ENCODE peak calls at places on chromosomes 4 and X, in seven cellular contexts. J, U, Y, S, D, C and N are unnamed samples.

GRCh38 chr4:122412547-122412946 is 33.7 kb downstream of the ADAD1 start:
- DNase-seq in J (no peak), U (no peak), Y (no peak), S (no peak), D (peak), C (no peak), N (no peak)

GRCh38 chr4:79027656-79028055 is 88.4 kb upstream of the PAQR3 start:
- DNase-seq in J (no peak), U (no peak), Y (no peak), S (no peak), D (no peak), C (no peak), N (no peak)

GRCh38 chrX:132433001-132433400 is 55.8 kb downstream of the MBNL3 start:
- DNase-seq in J (no peak), U (no peak), Y (peak), S (no peak), D (no peak), C (no peak), N (no peak)

GRCh38 chr4:4853371-4853823 is 6.1 kb upstream of the MSX1 start:
- DNase-seq in J (peak), U (no peak), Y (no peak), S (no peak), D (no peak), C (no peak), N (no peak)

GRCh38 chr4:138348055-138348454 is 105.9 kb upstream of the SLC7A11 start:
- DNase-seq in J (no peak), U (no peak), Y (peak), S (peak), D (no peak), C (peak), N (no peak)

GRCh38 chr4:158768577-158769174 is at the start of gene FNIP2:
- DNase-seq in J (peak), U (no peak), Y (peak), S (no peak), D (peak), C (peak), N (peak)

GRCh38 chrX:101191217-101191750 is 28.3 kb upstream of the DRP2 start:
- DNase-seq in J (peak), U (peak), Y (no peak), S (no peak), D (peak), C (no peak), N (no peak)

GRCh38 chr4:23135792-23136645 is 443.3 kb downstream of the GBA3 start:
- DNase-seq in J (peak), U (no peak), Y (peak), S (no peak), D (peak), C (peak), N (peak)

GRCh38 chrX:47218920-47219815 is 687 bp downstream of the CDK16 start:
- DNase-seq in J (peak), U (no peak), Y (no peak), S (no peak), D (peak), C (no peak), N (peak)

GRCh38 chr4:113300384-113301011 is 251.0 kb downstream of the ANK2 start:
- DNase-seq in J (no peak), U (no peak), Y (peak), S (no peak), D (no peak), C (peak), N (no peak)

GRCh38 chrX:68694429-68695205 is 47.2 kb downstream of the STARD8 start:
- DNase-seq in J (no peak), U (no peak), Y (no peak), S (no peak), D (no peak), C (no peak), N (no peak)

GRCh38 chr4:98745372-98745771 is 87.0 kb upstream of the TSPAN5 start:
- DNase-seq in J (peak), U (no peak), Y (peak), S (no peak), D (no peak), C (no peak), N (peak)

GRCh38 chr4:154030747-154031146 is 241.9 kb upstream of the SFRP2 start:
- DNase-seq in J (no peak), U (no peak), Y (no peak), S (no peak), D (no peak), C (no peak), N (no peak)
- TF ChIP-seq JUND in J (no peak), U (no peak), Y (no peak), S (no peak), D (no peak), C (no peak), N (no peak)

GRCh38 chr4:52665592-52665991 is 6.5 kb upstream of the USP46 start:
- DNase-seq in J (peak), U (no peak), Y (peak), S (no peak), D (no peak), C (peak), N (peak)
- TF ChIP-seq JUND in J (no peak), U (no peak), Y (no peak), S (no peak), D (no peak), C (no peak), N (no peak)

DNA sequence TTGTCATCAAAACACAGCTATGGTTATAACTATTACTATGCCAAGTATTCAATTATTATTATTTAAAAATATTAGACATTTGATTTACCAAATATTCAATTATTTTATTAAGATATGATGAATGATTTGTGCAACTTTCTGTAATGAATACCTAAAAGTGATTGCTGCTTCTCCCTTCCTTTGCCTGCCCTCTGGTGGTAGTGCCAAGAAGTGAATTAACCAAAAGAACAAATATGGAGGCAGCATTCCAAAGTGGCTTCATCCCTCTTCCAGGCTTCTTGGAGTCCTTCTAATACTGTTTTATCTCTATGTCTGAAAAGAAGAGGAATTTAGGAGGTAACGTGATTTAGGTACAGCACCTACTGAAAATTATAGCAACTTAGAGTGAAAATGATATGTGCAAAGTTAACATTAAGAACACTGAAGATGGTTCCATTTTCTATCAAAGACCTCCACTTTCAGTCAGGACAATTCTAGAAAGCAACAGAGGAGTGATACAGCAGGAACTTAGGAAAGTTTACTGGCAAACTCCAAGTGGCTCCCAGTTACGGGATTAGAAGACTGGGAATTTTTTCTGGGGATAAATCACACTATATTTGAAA is 43.0 kb downstream of the ENPEP start:
- DNase-seq in J (peak), U (no peak), Y (peak), S (no peak), D (peak), C (no peak), N (no peak)
- TF ChIP-seq JUND in J (no peak), U (no peak), Y (no peak), S (no peak), D (no peak), C (no peak), N (no peak)

DNA sequence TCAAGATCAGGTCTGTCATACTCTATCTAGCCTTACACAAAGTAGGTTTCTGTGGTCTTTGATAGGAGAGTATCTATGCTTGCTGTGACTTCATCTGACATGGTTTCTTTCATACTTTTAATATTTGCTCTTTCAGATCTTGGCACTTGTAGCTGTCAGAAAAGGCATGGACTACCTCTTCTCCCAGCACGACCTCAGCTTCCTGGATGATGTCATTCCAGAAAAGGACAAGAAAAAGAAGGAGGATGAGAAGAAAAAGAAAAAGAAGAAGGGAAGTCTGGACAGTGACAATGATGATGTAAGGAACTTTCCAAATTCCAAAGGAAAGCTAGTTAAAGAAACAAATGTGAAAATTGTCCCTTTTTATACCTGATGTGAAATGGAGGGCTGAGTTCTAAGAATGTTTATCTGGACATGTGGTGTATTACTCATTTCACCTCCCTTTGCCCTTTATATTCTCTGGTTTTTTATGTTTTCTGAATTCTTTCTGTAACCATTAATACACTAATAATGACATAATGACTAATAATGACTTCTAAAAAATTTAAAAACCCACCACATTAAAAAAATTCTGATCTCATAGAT is 221.2 kb downstream of the SLC4A4 start:
- DNase-seq in J (no peak), U (no peak), Y (no peak), S (no peak), D (no peak), C (no peak), N (no peak)
- TF ChIP-seq JUND in J (no peak), U (no peak), Y (no peak), S (no peak), D (no peak), C (no peak), N (no peak)

DNA sequence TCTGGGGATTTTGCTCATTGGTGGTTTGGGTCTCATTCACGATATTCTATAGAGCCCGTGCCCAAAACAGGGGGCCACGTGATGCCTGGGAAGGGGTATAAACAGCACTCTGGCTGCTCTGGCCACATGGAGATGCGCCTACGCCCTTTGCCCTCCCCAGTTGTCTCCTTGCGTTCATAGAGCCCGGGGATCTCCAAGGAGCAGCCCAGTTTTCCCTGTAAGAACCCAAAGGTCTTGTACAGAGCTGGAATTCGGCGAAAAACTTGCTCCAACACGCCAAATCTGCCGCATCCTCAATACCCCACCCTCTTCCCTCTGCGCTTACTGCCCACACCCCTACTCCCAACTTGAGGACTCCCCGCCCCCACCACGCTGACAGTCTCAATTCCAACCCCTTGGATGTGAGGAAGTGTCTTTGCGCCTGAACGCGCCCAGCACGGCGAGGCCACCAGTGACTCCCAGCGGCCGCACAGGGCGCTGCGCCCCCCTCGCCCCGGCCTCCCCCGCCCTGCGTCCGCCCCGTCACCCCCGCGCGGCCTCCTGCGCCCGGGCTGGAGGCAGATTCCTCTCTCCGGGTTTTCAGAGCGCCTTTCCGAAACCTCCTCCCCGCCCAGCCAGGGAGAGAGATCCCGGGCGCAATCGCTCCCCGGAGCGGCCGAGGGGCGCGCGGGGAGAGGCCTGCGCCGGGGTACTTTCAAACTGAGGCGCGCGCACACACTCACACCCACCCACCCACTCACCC is at the start of gene NHS:
- DNase-seq in J (peak), U (peak), Y (no peak), S (no peak), D (peak), C (peak), N (peak)
- TF ChIP-seq JUND in J (no peak), U (no peak), Y (no peak), S (no peak), D (no peak), C (no peak), N (no peak)

GRCh38 chr4:42341518-42342026 is 55.7 kb upstream of the SHISA3 start:
- DNase-seq in J (no peak), U (no peak), Y (no peak), S (no peak), D (no peak), C (no peak), N (no peak)

GRCh38 chr4:42344749-42345148 is 52.5 kb upstream of the SHISA3 start:
- DNase-seq in J (no peak), U (no peak), Y (no peak), S (no peak), D (no peak), C (no peak), N (no peak)

GRCh38 chr4:42344260-42344659 is 53.0 kb upstream of the SHISA3 start:
- DNase-seq in J (no peak), U (no peak), Y (no peak), S (no peak), D (no peak), C (no peak), N (no peak)

DNA sequence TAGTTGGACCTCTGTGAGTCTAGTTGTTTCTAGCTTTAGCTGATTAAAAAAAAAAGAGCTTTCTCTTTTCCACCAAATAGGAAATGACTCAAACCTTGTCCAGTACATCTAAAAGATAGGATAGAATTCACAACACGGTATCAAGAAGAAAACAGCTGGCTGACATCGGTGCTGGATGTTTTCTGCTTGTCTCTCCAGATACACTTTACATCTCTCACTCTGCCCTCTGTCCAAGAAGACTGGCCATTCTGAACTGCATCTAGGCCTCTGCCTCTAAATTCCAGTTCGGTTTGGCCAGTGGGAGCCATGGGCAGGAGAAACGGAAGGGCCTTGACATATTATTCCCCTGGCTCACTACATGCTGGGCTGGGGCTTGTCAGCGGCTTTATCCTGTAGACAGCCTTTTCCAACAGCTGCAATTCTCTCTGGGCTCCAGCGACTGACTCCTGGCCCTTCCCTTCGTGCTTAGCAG is 57.3 kb upstream of the SHISA3 start:
- DNase-seq in J (no peak), U (no peak), Y (no peak), S (no peak), D (no peak), C (no peak), N (no peak)
- TF ChIP-seq JUND in J (no peak), U (no peak), Y (no peak), S (no peak), D (no peak), C (no peak), N (no peak)

DNA sequence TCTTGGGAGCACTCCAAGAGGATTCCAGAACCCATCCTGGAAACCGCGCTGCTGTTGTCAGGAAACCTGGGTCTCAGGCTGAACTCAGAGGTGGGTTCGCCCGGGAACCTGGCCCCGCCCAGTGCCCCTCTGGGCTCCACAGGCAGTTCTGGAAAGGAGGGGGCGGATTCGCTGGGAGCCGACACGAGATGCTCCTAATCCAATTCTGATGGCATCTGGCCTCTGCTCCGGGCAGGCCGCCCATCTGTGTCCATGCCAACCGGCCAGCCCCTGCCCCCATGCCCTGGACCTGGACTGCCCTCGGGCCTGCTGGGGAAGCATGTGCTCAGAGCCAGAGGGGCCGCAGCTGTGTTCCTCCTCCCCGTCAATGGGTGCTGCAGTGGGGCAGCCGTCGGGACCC is 21.0 kb downstream of the ATP2B3 start:
- DNase-seq in J (peak), U (no peak), Y (no peak), S (no peak), D (no peak), C (no peak), N (no peak)
- TF ChIP-seq JUND in J (no peak), U (no peak), Y (no peak), S (no peak), D (no peak), C (no peak), N (no peak)

GRCh38 chr4:38387348-38387747 is 276.7 kb upstream of the KLF3 start:
- DNase-seq in J (peak), U (no peak), Y (peak), S (no peak), D (no peak), C (no peak), N (no peak)
- TF ChIP-seq JUND in J (no peak), U (no peak), Y (no peak), S (no peak), D (no peak), C (no peak), N (no peak)

DNA sequence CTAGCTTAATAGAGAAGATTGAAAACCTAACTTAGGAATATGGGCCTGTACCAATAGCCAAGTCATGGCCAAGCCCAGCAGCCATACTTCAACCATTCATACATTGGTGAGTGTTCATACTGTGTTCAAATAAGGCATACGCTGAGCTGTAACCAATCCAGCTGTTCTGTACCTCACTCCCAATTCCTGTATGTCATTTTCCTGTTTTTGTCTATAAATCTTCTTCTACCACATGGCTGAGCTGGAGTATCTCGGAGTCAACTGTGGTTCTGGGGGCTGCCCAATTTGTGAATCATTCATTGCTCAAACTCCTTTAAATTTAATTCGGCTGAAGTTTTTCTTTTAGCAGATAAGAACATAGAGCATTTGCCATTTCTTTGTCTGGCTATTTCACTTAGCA is 195.3 kb upstream of the ANKRD50 start:
- DNase-seq in J (no peak), U (no peak), Y (no peak), S (no peak), D (no peak), C (no peak), N (no peak)
- TF ChIP-seq JUND in J (no peak), U (no peak), Y (no peak), S (no peak), D (no peak), C (no peak), N (no peak)